ENCODE peak calls at places on chromosomes 2 and 18, in five cellular contexts. E is WERI-Rb-1, V is brain microvascular endothelial cell, A is GM12865, R is AG10803. G is an unnamed sample.

GRCh38 chr18:10190564-10190963 is 263.9 kb upstream of the APCDD1 start:
- DNase-seq in E (no peak), V (peak), A (no peak), R (peak), G (no peak)

GRCh38 chr2:153873062-153874048 is 1.6 kb downstream of the GALNT13 start:
- DNase-seq in E (peak), V (no peak), A (no peak), R (no peak), G (no peak)

GRCh38 chr2:36653155-36653554 is 43.4 kb upstream of the VIT start:
- DNase-seq in E (no peak), V (no peak), A (no peak), R (no peak), G (no peak)

GRCh38 chr2:85330839-85331636 is 3.2 kb upstream of the TGOLN2 start:
- DNase-seq in E (no peak), V (no peak), A (peak), R (no peak), G (no peak)

GRCh38 chr18:11308499-11308898 is 159.1 kb upstream of the PIEZO2 start:
- DNase-seq in E (no peak), V (no peak), A (no peak), R (no peak), G (no peak)

GRCh38 chr18:23903971-23904370 is 110.6 kb upstream of the TTC39C start:
- DNase-seq in E (no peak), V (no peak), A (no peak), R (no peak), G (no peak)

GRCh38 chr2:63789318-63790051 is 52.2 kb upstream of the UGP2 start:
- DNase-seq in E (no peak), V (no peak), A (no peak), R (peak), G (no peak)

GRCh38 chr2:200359552-200359951 is 53.1 kb downstream of the SPATS2L start:
- DNase-seq in E (no peak), V (no peak), A (no peak), R (no peak), G (no peak)

GRCh38 chr2:20633794-20634259 is 17.1 kb downstream of the HS1BP3 start:
- DNase-seq in E (no peak), V (no peak), A (no peak), R (no peak), G (no peak)

GRCh38 chr18:53411511-53411910 is 813.0 kb downstream of the MBD2 start:
- DNase-seq in E (no peak), V (no peak), A (no peak), R (no peak), G (no peak)

GRCh38 chr2:46836295-46837111 is 79.1 kb downstream of the MCFD2 start:
- DNase-seq in E (no peak), V (no peak), A (no peak), R (peak), G (no peak)

GRCh38 chr2:57696016-57696415 is 350.6 kb upstream of the VRK2 start:
- DNase-seq in E (no peak), V (peak), A (no peak), R (no peak), G (peak)

GRCh38 chr2:118169359-118170005 is 81.2 kb downstream of the INSIG2 start:
- DNase-seq in E (no peak), V (no peak), A (no peak), R (no peak), G (peak)

GRCh38 chr2:46615555-46616487 is 136.5 kb downstream of the TMEM247 start:
- DNase-seq in E (no peak), V (no peak), A (peak), R (no peak), G (no peak)

GRCh38 chr2:197073270-197073669 is 146.8 kb upstream of the PGAP1 start:
- DNase-seq in E (no peak), V (no peak), A (no peak), R (no peak), G (no peak)

GRCh38 chr2:16178551-16179130 is 238.3 kb downstream of the MYCN start:
- DNase-seq in E (no peak), V (no peak), A (no peak), R (no peak), G (no peak)

GRCh38 chr18:31401156-31402025 is 24.8 kb downstream of the DSG4 start:
- DNase-seq in E (no peak), V (no peak), A (no peak), R (no peak), G (no peak)

GRCh38 chr2:71466301-71467179 is 13.2 kb downstream of the DYSF start:
- DNase-seq in E (peak), V (no peak), A (no peak), R (peak), G (peak)

GRCh38 chr2:219612605-219613286 is 14.7 kb upstream of the SLC4A3 start:
- DNase-seq in E (no peak), V (no peak), A (peak), R (no peak), G (no peak)

GRCh38 chr2:217639481-217639880 is 363.3 kb downstream of the TNS1 start:
- DNase-seq in E (no peak), V (no peak), A (no peak), R (no peak), G (no peak)

GRCh38 chr2:10007440-10007839 is 35.9 kb upstream of the KLF11 start:
- DNase-seq in E (peak), V (no peak), A (no peak), R (peak), G (no peak)

GRCh38 chr2:134290363-134290762 is 36.5 kb downstream of the MGAT5 start:
- DNase-seq in E (no peak), V (no peak), A (peak), R (no peak), G (no peak)

GRCh38 chr2:134292514-134292913 is 38.6 kb downstream of the MGAT5 start:
- DNase-seq in E (no peak), V (no peak), A (no peak), R (no peak), G (no peak)

GRCh38 chr2:134287323-134287722 is 33.5 kb downstream of the MGAT5 start:
- DNase-seq in E (no peak), V (no peak), A (peak), R (no peak), G (no peak)

GRCh38 chr2:134288814-134289213 is 34.9 kb downstream of the MGAT5 start:
- DNase-seq in E (no peak), V (no peak), A (no peak), R (no peak), G (no peak)

DNA sequence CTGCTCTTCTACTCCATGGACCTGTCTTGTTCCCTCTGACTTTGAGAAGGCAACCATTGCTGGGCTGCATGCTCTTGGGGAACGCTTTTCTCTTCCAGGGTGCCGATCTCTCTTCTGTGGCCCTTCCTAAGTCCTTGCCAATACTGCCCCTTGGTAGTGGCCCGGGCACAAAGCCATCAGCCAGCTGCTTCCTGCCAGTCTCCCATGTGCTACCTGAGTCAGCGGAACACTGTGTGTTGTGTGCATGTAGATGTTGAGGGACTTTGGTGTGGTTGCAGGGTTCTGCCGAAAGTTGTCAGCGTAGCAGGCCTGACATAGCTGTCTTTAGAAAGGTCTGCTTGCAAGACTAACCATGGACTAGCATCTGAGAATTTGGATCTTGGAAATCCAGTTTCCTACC is 35.4 kb downstream of the MGAT5 start:
- DNase-seq in E (no peak), V (no peak), A (no peak), R (no peak), G (no peak)
- H3K4me3 ChIP-seq in E (no peak), V (no peak), A (no peak), R (no peak), G (no peak)

GRCh38 chr2:6354546-6354945 is 511.2 kb downstream of the CMPK2 start:
- DNase-seq in E (no peak), V (no peak), A (no peak), R (no peak), G (no peak)

GRCh38 chr2:6353669-6354068 is 512.0 kb downstream of the CMPK2 start:
- DNase-seq in E (no peak), V (no peak), A (peak), R (no peak), G (no peak)

GRCh38 chr2:6356127-6356761 is 509.5 kb downstream of the CMPK2 start:
- DNase-seq in E (no peak), V (no peak), A (no peak), R (no peak), G (no peak)

GRCh38 chr2:6352247-6352646 is 513.5 kb downstream of the CMPK2 start:
- DNase-seq in E (no peak), V (no peak), A (peak), R (no peak), G (no peak)

GRCh38 chr2:6352906-6353515 is 512.7 kb downstream of the CMPK2 start:
- DNase-seq in E (peak), V (peak), A (no peak), R (peak), G (peak)
- TF ChIP-seq CTCF in E (peak), V (peak), A (no peak), R (peak), G (peak)

DNA sequence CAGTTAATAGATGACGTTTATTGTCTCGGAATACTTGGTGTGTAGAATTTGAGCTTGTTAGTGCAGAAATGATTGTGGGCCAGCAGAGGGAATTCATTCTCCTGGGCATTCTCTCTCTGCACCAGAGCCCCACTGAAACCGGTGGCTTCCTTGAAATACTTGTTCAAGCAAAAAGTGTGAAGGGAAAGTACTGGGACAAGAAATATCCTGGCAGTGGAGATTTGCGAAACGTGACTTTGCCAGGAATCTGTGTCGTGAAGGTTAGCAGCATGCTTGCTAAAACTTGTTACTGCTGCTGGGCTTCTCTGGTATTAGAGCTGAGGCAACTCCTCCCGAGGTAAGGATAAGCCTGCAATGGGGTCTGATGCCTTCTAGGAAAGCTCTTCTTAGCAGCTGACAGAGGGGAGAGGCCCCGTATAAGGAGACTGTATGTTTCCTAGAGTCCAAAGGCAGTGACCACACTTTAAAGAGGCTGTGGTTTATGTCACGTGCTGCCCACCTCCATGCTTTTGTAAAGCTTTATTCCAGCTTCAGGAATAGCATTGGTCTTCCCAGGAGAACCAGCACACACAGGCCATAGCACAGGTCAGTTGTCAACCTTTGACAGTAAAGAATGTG is 2.1 kb downstream of the ITGA6 start:
- DNase-seq in E (no peak), V (no peak), A (no peak), R (peak), G (peak)
- H3K4me3 ChIP-seq in E (no peak), V (no peak), A (no peak), R (peak), G (peak)

DNA sequence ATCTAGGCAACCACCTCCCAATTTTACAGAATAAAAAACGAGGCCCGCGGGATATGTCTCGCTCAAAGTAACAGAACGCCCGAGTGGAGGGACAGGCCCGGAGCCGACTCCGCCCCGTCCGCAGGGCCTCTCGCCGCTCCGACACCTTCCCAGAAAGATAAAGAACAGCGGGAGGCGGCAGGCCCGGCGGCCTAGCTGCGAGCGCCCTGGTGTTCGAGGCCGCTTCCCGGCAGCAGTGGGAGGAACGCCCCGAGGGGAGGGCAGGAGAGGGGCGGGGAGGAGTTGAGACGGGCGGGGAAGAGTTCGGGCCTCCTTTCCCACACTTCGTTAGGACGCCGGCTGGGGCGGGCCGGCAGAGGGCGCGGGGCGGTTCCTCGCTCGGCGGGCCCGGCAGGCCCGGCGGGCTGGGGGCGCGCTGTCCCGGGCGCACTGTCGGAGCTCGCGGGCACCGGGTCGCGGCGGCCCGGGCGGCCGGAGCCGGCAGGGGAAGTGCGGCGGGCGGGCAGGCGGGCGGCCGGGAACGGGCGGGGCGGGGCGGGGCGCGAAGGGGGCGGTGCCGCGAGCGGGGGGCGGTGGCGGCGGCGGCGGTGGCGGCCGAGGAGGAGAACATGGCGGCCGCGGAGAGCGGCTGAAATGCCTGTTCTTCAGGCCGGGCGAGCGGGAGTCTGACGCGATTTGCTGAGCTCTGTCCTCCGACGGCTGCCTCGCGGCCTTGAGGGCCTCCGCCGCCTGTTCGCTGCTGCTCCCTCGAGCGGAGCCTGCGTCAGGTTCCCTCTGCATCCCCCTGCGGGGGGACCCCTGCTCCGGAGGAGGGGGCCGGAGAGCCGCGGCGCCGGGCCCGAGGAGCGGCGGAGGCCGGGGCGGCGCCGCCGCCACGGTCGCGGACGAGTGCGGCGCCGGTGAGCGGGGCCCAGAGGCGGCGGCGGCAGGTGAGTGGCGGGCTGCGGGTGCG is at the start of gene NCOA1:
- DNase-seq in E (peak), V (peak), A (peak), R (peak), G (peak)
- TF ChIP-seq CTCF in E (peak), V (peak), A (peak), R (no peak), G (no peak)

GRCh38 chr2:74199871-74200305 is 1.5 kb downstream of the MTHFD2 start:
- DNase-seq in E (no peak), V (no peak), A (no peak), R (peak), G (no peak)
- H3K4me3 ChIP-seq in E (peak), V (peak), A (peak), R (peak), G (peak)

GRCh38 chr18:2313332-2313731 is 258.0 kb downstream of the METTL4 start:
- DNase-seq in E (no peak), V (no peak), A (no peak), R (no peak), G (no peak)
- TF ChIP-seq CTCF in E (no peak), V (no peak), A (no peak), R (no peak), G (no peak)

DNA sequence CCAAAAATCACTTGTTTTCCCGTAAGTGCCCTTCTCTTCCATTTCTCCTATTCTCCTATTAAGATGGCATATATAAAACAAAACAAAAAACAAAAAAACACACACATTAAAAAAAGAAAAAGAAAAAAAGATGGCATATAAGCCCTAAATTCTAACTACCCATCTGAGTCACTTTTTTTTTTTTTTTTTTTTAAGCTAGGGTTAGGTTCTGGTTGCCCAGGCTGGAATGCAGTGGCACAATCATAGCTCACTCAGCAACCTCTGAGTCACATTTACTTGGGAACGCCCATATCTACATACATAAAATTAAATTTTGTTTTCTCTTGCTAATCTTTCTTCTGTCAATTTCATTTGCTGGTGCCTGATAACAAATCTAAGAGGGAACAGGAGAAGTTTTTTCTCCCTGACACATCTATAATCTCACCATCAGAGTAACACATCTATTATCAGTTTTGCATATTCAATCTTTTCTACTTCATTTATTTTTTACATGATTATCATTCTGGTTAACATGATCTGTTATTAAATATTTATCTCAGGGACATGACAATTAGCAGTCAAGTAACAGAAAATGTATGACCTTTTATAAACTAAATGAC is 52.1 kb downstream of the EEF1B2 start:
- DNase-seq in E (no peak), V (peak), A (no peak), R (peak), G (peak)
- H3K4me3 ChIP-seq in E (no peak), V (peak), A (no peak), R (peak), G (peak)

GRCh38 chr2:43812005-43812404 is 26.6 kb downstream of the ABCG5 start:
- DNase-seq in E (no peak), V (no peak), A (no peak), R (no peak), G (no peak)
- TF ChIP-seq CTCF in E (no peak), V (no peak), A (no peak), R (no peak), G (no peak)

GRCh38 chr2:131542438-131543384 is 15.0 kb downstream of the CCDC74A start:
- DNase-seq in E (no peak), V (no peak), A (no peak), R (no peak), G (no peak)
- H3K4me3 ChIP-seq in E (no peak), V (no peak), A (no peak), R (no peak), G (no peak)